ENCODE peak calls at places on chromosomes 6 and 20, in ten cellular contexts. Y is gastrocnemius medialis, R is tibial nerve, M is cardiac muscle cell, F is IMR-90, E is neural crest cell, G is AG04450, W is psoas muscle, B is heart left ventricle, Z is testis. J is an unnamed sample.

GRCh38 chr6:57173056-57173885 is 1.1 kb downstream of the BAG2 start:
- DNase-seq in Y (no peak), R (no peak), M (peak), F (peak), E (no peak), G (no peak), W (no peak), B (peak), Z (peak), J (no peak)

GRCh38 chr6:155530219-155530834 is 74.7 kb upstream of the NOX3 start:
- DNase-seq in Y (no peak), R (peak), M (peak), F (peak), E (no peak), G (no peak), W (no peak), B (no peak), Z (peak), J (no peak)

GRCh38 chr20:57547250-57547649 is 13.7 kb upstream of the PCK1 start:
- DNase-seq in Y (no peak), R (no peak), M (no peak), F (peak), E (no peak), G (no peak), W (no peak), B (no peak), Z (no peak), J (no peak)

GRCh38 chr20:25309395-25310267 is 61.7 kb downstream of the PYGB start:
- DNase-seq in Y (peak), R (peak), M (peak), F (peak), E (no peak), G (no peak), W (no peak), B (no peak), Z (no peak), J (no peak)

GRCh38 chr20:59911041-59911440 is 22.4 kb downstream of the SYCP2 start:
- DNase-seq in Y (no peak), R (no peak), M (no peak), F (no peak), E (no peak), G (no peak), W (no peak), B (no peak), Z (no peak), J (no peak)

GRCh38 chr6:142009647-142010046 is 123.1 kb upstream of the GJE1 start:
- DNase-seq in Y (no peak), R (no peak), M (peak), F (peak), E (no peak), G (peak), W (no peak), B (no peak), Z (no peak), J (no peak)

GRCh38 chr6:70669133-70669532 is 1.4 kb downstream of the SMAP1 start:
- DNase-seq in Y (no peak), R (no peak), M (no peak), F (peak), E (no peak), G (no peak), W (no peak), B (no peak), Z (no peak), J (no peak)

GRCh38 chr6:108953681-108954080 is 105.5 kb downstream of the ARMC2 start:
- DNase-seq in Y (no peak), R (no peak), M (peak), F (peak), E (no peak), G (no peak), W (no peak), B (no peak), Z (no peak), J (no peak)

GRCh38 chr20:10521068-10521834 is 86.1 kb downstream of the SLX4IP start:
- DNase-seq in Y (no peak), R (no peak), M (peak), F (peak), E (no peak), G (no peak), W (no peak), B (no peak), Z (no peak), J (no peak)

GRCh38 chr20:37990571-37991151 is 42.6 kb downstream of the TTI1 start:
- DNase-seq in Y (peak), R (no peak), M (peak), F (peak), E (no peak), G (peak), W (peak), B (peak), Z (peak), J (no peak)

GRCh38 chr20:46463852-46464251 is 49.5 kb downstream of the ZNF334 start:
- DNase-seq in Y (no peak), R (no peak), M (no peak), F (no peak), E (no peak), G (no peak), W (no peak), B (no peak), Z (no peak), J (no peak)

GRCh38 chr6:166068768-166069167 is 98.9 kb downstream of the TBXT start:
- DNase-seq in Y (no peak), R (no peak), M (no peak), F (no peak), E (no peak), G (no peak), W (no peak), B (no peak), Z (no peak), J (no peak)

GRCh38 chr6:44650947-44651346 is 263.4 kb downstream of the CDC5L start:
- DNase-seq in Y (no peak), R (no peak), M (no peak), F (peak), E (no peak), G (no peak), W (no peak), B (no peak), Z (no peak), J (no peak)

GRCh38 chr6:3280866-3281465 is 22.2 kb downstream of the PSMG4 start:
- DNase-seq in Y (no peak), R (no peak), M (peak), F (peak), E (no peak), G (no peak), W (no peak), B (no peak), Z (no peak), J (no peak)

GRCh38 chr20:59081036-59081435 is 38.5 kb upstream of the PRELID3B start:
- DNase-seq in Y (no peak), R (no peak), M (no peak), F (no peak), E (no peak), G (no peak), W (no peak), B (no peak), Z (no peak), J (no peak)

GRCh38 chr20:1103751-1104150 is 14.7 kb upstream of the PSMF1 start:
- DNase-seq in Y (no peak), R (no peak), M (no peak), F (no peak), E (no peak), G (no peak), W (no peak), B (no peak), Z (no peak), J (no peak)

GRCh38 chr6:84253380-84253779 is 25.9 kb upstream of the CEP162 start:
- DNase-seq in Y (no peak), R (no peak), M (no peak), F (no peak), E (no peak), G (no peak), W (no peak), B (no peak), Z (no peak), J (no peak)

GRCh38 chr20:5918856-5919633 is 31.3 kb downstream of the TRMT6 start:
- DNase-seq in Y (no peak), R (no peak), M (peak), F (peak), E (no peak), G (no peak), W (no peak), B (no peak), Z (no peak), J (no peak)

GRCh38 chr6:4210619-4211419 is 75.4 kb upstream of the ECI2 start:
- DNase-seq in Y (no peak), R (peak), M (peak), F (peak), E (peak), G (peak), W (peak), B (peak), Z (peak), J (no peak)

GRCh38 chr6:23173231-23173630 is 603.9 kb downstream of the HDGFL1 start:
- DNase-seq in Y (no peak), R (no peak), M (peak), F (peak), E (no peak), G (no peak), W (no peak), B (no peak), Z (no peak), J (no peak)

GRCh38 chr6:35611235-35611634 is 77.5 kb downstream of the FKBP5 start:
- DNase-seq in Y (no peak), R (no peak), M (peak), F (peak), E (no peak), G (no peak), W (no peak), B (no peak), Z (no peak), J (no peak)

GRCh38 chr20:7734216-7734615 is 206.0 kb downstream of the HAO1 start:
- DNase-seq in Y (no peak), R (no peak), M (no peak), F (no peak), E (no peak), G (no peak), W (no peak), B (no peak), Z (no peak), J (no peak)

GRCh38 chr6:88013015-88013414 is 34.6 kb upstream of the SPACA1 start:
- DNase-seq in Y (no peak), R (no peak), M (no peak), F (no peak), E (no peak), G (no peak), W (no peak), B (no peak), Z (no peak), J (no peak)

GRCh38 chr20:20425785-20426471 is 58.0 kb downstream of the INSM1 start:
- DNase-seq in Y (no peak), R (no peak), M (no peak), F (peak), E (no peak), G (no peak), W (no peak), B (no peak), Z (no peak), J (no peak)

GRCh38 chr6:54390362-54390761 is 82.1 kb downstream of the TINAG start:
- DNase-seq in Y (no peak), R (no peak), M (no peak), F (no peak), E (no peak), G (no peak), W (no peak), B (no peak), Z (no peak), J (no peak)

GRCh38 chr20:14245368-14245970 is 91.9 kb downstream of the FLRT3 start:
- DNase-seq in Y (no peak), R (no peak), M (peak), F (peak), E (no peak), G (no peak), W (no peak), B (no peak), Z (no peak), J (no peak)

GRCh38 chr6:159880412-159880811 is 10.4 kb upstream of the MAS1 start:
- DNase-seq in Y (no peak), R (no peak), M (no peak), F (no peak), E (no peak), G (no peak), W (no peak), B (no peak), Z (no peak), J (no peak)

GRCh38 chr20:63033635-63034510 is 27.1 kb upstream of the BHLHE23 start:
- DNase-seq in Y (no peak), R (no peak), M (no peak), F (no peak), E (no peak), G (no peak), W (peak), B (no peak), Z (no peak), J (no peak)

GRCh38 chr6:2971420-2972218 is at the start of gene SERPINB6:
- DNase-seq in Y (peak), R (peak), M (peak), F (peak), E (peak), G (no peak), W (peak), B (peak), Z (peak), J (peak)

GRCh38 chr6:161890133-161890833 is 616.4 kb upstream of the AGPAT4 start:
- DNase-seq in Y (no peak), R (no peak), M (peak), F (no peak), E (no peak), G (no peak), W (no peak), B (no peak), Z (no peak), J (no peak)

GRCh38 chr6:158972241-158973233 is 27.5 kb downstream of the RSPH3 start:
- DNase-seq in Y (no peak), R (no peak), M (peak), F (peak), E (no peak), G (peak), W (no peak), B (no peak), Z (no peak), J (no peak)

GRCh38 chr6:4021133-4021861 is 57.6 kb downstream of the FAM217A start:
- DNase-seq in Y (peak), R (peak), M (peak), F (peak), E (peak), G (peak), W (peak), B (peak), Z (peak), J (peak)

GRCh38 chr20:7272512-7272911 is 505.0 kb downstream of the BMP2 start:
- DNase-seq in Y (no peak), R (no peak), M (no peak), F (no peak), E (no peak), G (no peak), W (no peak), B (no peak), Z (no peak), J (no peak)

GRCh38 chr20:1474325-1474724 is 7.7 kb upstream of the NSFL1C start:
- DNase-seq in Y (no peak), R (no peak), M (no peak), F (no peak), E (no peak), G (no peak), W (no peak), B (no peak), Z (no peak), J (no peak)

GRCh38 chr20:9145142-9145541 is 76.3 kb downstream of the PLCB4 start:
- DNase-seq in Y (no peak), R (no peak), M (no peak), F (no peak), E (no peak), G (no peak), W (no peak), B (no peak), Z (no peak), J (no peak)

GRCh38 chr6:1122083-1122482 is 189.8 kb upstream of the FOXQ1 start:
- DNase-seq in Y (no peak), R (no peak), M (no peak), F (no peak), E (no peak), G (no peak), W (no peak), B (no peak), Z (no peak), J (peak)

GRCh38 chr6:165844801-165845364 is 181.8 kb upstream of the PDE10A start:
- DNase-seq in Y (no peak), R (no peak), M (no peak), F (no peak), E (no peak), G (no peak), W (no peak), B (no peak), Z (no peak), J (no peak)

GRCh38 chr20:21968486-21968885 is 263.0 kb downstream of the PAX1 start:
- DNase-seq in Y (no peak), R (no peak), M (no peak), F (no peak), E (no peak), G (no peak), W (no peak), B (no peak), Z (no peak), J (no peak)

GRCh38 chr20:59751075-59751711 is 146.9 kb downstream of the PHACTR3 start:
- DNase-seq in Y (no peak), R (peak), M (peak), F (peak), E (peak), G (no peak), W (peak), B (peak), Z (peak), J (no peak)

GRCh38 chr20:48698507-48699267 is 129.1 kb downstream of the PREX1 start:
- DNase-seq in Y (no peak), R (no peak), M (no peak), F (no peak), E (no peak), G (no peak), W (no peak), B (no peak), Z (no peak), J (no peak)
- TF ChIP-seq CTCF in Y (no peak), R (no peak), M (no peak), F (no peak), E (no peak), G (no peak), W (no peak), B (peak), Z (no peak), J (no peak)

GRCh38 chr20:15656124-15656523 is 917.1 kb downstream of the KIF16B start:
- DNase-seq in Y (no peak), R (no peak), M (no peak), F (peak), E (no peak), G (no peak), W (no peak), B (no peak), Z (no peak), J (no peak)

GRCh38 chr20:15653396-15654207 is 919.6 kb downstream of the KIF16B start:
- DNase-seq in Y (no peak), R (no peak), M (no peak), F (peak), E (no peak), G (no peak), W (no peak), B (no peak), Z (no peak), J (no peak)

GRCh38 chr20:15658295-15658694 is 915.0 kb downstream of the KIF16B start:
- DNase-seq in Y (no peak), R (no peak), M (no peak), F (no peak), E (no peak), G (no peak), W (no peak), B (no peak), Z (no peak), J (no peak)

DNA sequence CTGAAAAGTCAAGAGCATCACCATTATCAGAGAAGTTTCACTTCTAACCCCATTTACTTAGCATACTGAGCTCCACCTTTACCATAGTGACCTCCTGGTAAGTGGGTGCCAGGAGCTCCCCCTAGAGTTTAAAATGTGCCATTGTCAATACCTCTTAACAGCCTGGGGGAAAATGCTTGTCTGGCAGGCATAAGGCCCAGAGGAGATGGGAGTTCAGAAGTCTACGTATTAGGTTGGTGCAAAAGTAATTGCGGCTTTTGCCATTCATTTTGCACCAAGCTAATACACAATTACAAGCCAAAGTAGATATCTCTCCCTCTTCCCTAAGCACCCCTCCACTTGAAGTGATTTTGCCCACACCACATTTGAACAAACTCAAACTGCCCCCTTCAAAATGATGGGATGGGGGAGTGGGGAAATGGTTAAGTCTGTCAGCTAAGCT is 919.0 kb downstream of the KIF16B start:
- DNase-seq in Y (no peak), R (peak), M (peak), F (peak), E (peak), G (no peak), W (no peak), B (no peak), Z (peak), J (no peak)
- TF ChIP-seq CTCF in Y (no peak), R (no peak), M (peak), F (peak), E (peak), G (peak), W (peak), B (peak), Z (no peak), J (peak)

GRCh38 chr6:125953502-125953875 is 3.1 kb upstream of the HINT3 start:
- DNase-seq in Y (no peak), R (no peak), M (no peak), F (no peak), E (no peak), G (no peak), W (no peak), B (no peak), Z (no peak), J (no peak)
- TF ChIP-seq CTCF in Y (no peak), R (no peak), M (no peak), F (peak), E (no peak), G (no peak), W (no peak), B (no peak), Z (no peak), J (no peak)

DNA sequence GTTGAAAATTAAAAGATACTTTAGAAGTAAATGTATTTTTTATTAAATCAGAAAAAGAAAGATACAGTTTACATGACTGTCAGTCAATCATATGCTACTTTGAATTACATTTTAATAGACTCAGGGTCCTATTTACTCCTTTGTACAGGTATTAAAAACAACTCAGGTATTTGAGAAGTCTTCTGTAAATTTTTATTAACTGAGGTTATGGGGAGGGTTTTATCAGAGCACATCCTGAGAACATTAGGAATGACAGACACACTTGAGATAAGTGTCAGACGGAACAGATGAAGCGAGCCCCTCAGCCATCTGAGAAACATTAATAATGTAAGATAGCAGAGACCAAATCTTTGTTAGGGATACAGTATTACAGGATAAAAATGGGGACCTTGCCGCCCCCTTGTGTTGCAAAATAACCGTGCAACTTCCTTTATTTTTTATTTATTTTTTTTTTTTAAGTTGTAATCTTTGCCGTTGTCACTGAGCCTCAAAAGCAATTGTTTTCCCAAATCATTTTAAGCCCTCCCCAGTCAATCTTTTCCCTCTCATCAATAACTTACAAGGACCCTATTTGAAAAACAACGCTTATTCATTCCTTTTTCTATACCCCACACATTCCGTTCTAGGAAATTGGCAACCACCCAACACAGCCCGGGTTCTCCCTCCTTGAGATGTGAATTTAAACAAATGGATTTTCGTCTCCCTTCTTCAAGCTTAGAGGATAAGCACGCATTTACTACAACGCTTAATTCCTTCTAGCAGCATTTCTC is 126.7 kb downstream of the BCAS1 start:
- DNase-seq in Y (no peak), R (no peak), M (peak), F (peak), E (no peak), G (no peak), W (no peak), B (no peak), Z (peak), J (peak)
- TF ChIP-seq CTCF in Y (peak), R (peak), M (peak), F (peak), E (peak), G (peak), W (peak), B (peak), Z (peak), J (peak)

GRCh38 chr6:127971386-127971785 is 70.5 kb upstream of the THEMIS start:
- DNase-seq in Y (no peak), R (no peak), M (no peak), F (no peak), E (no peak), G (no peak), W (no peak), B (no peak), Z (no peak), J (no peak)

GRCh38 chr6:127967708-127968107 is 66.8 kb upstream of the THEMIS start:
- DNase-seq in Y (no peak), R (no peak), M (no peak), F (no peak), E (no peak), G (no peak), W (no peak), B (no peak), Z (no peak), J (no peak)

GRCh38 chr6:127966616-127967015 is 65.8 kb upstream of the THEMIS start:
- DNase-seq in Y (no peak), R (no peak), M (peak), F (peak), E (no peak), G (peak), W (no peak), B (no peak), Z (no peak), J (no peak)

GRCh38 chr6:127969701-127970100 is 68.8 kb upstream of the THEMIS start:
- DNase-seq in Y (no peak), R (no peak), M (no peak), F (no peak), E (no peak), G (no peak), W (no peak), B (no peak), Z (no peak), J (no peak)

GRCh38 chr6:127968394-127968793 is 67.5 kb upstream of the THEMIS start:
- DNase-seq in Y (no peak), R (no peak), M (no peak), F (no peak), E (no peak), G (no peak), W (no peak), B (no peak), Z (no peak), J (no peak)
- TF ChIP-seq CTCF in Y (no peak), R (no peak), M (no peak), F (no peak), E (peak), G (peak), W (no peak), B (no peak), Z (no peak), J (peak)

J was measured in osteocyte.